ENCODE peak calls at places on chromosomes 12 and 14, in four cellular contexts. Z is substantia nigra; L is activated naive CD4-positive, alpha-beta T cell; H is NCI-H748 treated with DMSO at 0.1 percent for 48 hours. I is an unnamed sample.

GRCh38 chr12:122018937-122019336 is 2.7 kb upstream of the BCL7A start:
- DNase-seq in Z (no peak), L (no peak), H (no peak), I (no peak)

GRCh38 chr14:75134644-75135043 is 7.8 kb upstream of the NEK9 start:
- DNase-seq in Z (no peak), L (no peak), H (no peak), I (no peak)

GRCh38 chr14:76958975-76959710 is 69.4 kb downstream of the IRF2BPL start:
- DNase-seq in Z (no peak), L (no peak), H (no peak), I (no peak)

GRCh38 chr12:62396750-62397149 is 69.9 kb upstream of the MON2 start:
- DNase-seq in Z (no peak), L (no peak), H (no peak), I (no peak)

GRCh38 chr12:123807670-123808069 is 45.6 kb downstream of the DNAH10 start:
- DNase-seq in Z (no peak), L (no peak), H (no peak), I (no peak)

GRCh38 chr12:1791104-1791927 is 29.0 kb upstream of the LRTM2 start:
- DNase-seq in Z (no peak), L (no peak), H (peak), I (no peak)

GRCh38 chr12:120984351-120984898 is 6.1 kb downstream of the HNF1A start:
- DNase-seq in Z (no peak), L (no peak), H (no peak), I (no peak)

GRCh38 chr12:14948672-14949071 is 10.3 kb upstream of the ERP27 start:
- DNase-seq in Z (no peak), L (no peak), H (no peak), I (no peak)

GRCh38 chr12:6199531-6200265 is 502 bp upstream of the CD9 start:
- DNase-seq in Z (no peak), L (no peak), H (no peak), I (no peak)

GRCh38 chr12:56840922-56841321 is 77.8 kb downstream of the HSD17B6 start:
- DNase-seq in Z (no peak), L (no peak), H (no peak), I (no peak)

GRCh38 chr14:105075364-105076295 is 10.4 kb upstream of the GPR132 start:
- DNase-seq in Z (no peak), L (no peak), H (no peak), I (no peak)

GRCh38 chr12:49990269-49990668 is 17.5 kb downstream of the AQP6 start:
- DNase-seq in Z (no peak), L (no peak), H (no peak), I (no peak)

GRCh38 chr12:24088751-24089150 is 139.3 kb upstream of the SOX5 start:
- DNase-seq in Z (no peak), L (no peak), H (no peak), I (no peak)

GRCh38 chr12:95637471-95638155 is 86.3 kb upstream of the USP44 start:
- DNase-seq in Z (no peak), L (no peak), H (no peak), I (no peak)

GRCh38 chr14:83960832-83961512 is 1569.0 kb upstream of the FLRT2 start:
- DNase-seq in Z (no peak), L (no peak), H (no peak), I (no peak)

GRCh38 chr12:74415633-74416032 is 122.0 kb upstream of the ATXN7L3B start:
- DNase-seq in Z (no peak), L (no peak), H (no peak), I (no peak)

GRCh38 chr12:48001426-48002178 is 2.7 kb downstream of the COL2A1 start:
- DNase-seq in Z (no peak), L (no peak), H (peak), I (peak)

GRCh38 chr12:1801285-1801975 is 18.9 kb upstream of the LRTM2 start:
- DNase-seq in Z (no peak), L (no peak), H (no peak), I (no peak)

GRCh38 chr14:64628940-64629403 is 75.3 kb upstream of the PLEKHG3 start:
- DNase-seq in Z (no peak), L (no peak), H (no peak), I (no peak)

GRCh38 chr12:2309647-2310046 is 256.9 kb downstream of the CACNA1C start:
- DNase-seq in Z (no peak), L (no peak), H (no peak), I (no peak)

GRCh38 chr14:104925941-104926609 is 1.4 kb downstream of the PLD4 start:
- DNase-seq in Z (no peak), L (no peak), H (no peak), I (no peak)

GRCh38 chr14:65502676-65503124 is 90.2 kb downstream of the FUT8 start:
- DNase-seq in Z (no peak), L (no peak), H (no peak), I (no peak)

GRCh38 chr12:74794522-74794921 is 256.9 kb downstream of the ATXN7L3B start:
- DNase-seq in Z (no peak), L (no peak), H (no peak), I (no peak)